ENCODE peak calls at places on chromosomes 16 and 17, in seven cellular contexts. One of them, this sample, is unnamed.

GRCh38 chr16:51508813-51509212 is 357.7 kb upstream of the SALL1 start:
- DNase-seq in kidney: no peak
- DNase-seq in cerebellar nuclear complex: no peak
- DNase-seq in T-helper 2 cell: no peak
- DNase-seq in SW 1271: no peak
- DNase-seq in NCI-H460: no peak
- DNase-seq in T-cell: no peak
- DNase-seq in this sample: no peak

GRCh38 chr16:26598061-26598460 is 468.7 kb upstream of the C16orf82 start:
- DNase-seq in T-cell: peak
- DNase-seq in cerebellar nuclear complex: no peak
- DNase-seq in NCI-H460: no peak
- DNase-seq in SW 1271: no peak
- DNase-seq in T-helper 2 cell: peak
- DNase-seq in kidney: no peak
- DNase-seq in this sample: no peak

GRCh38 chr17:9837551-9838471 is 12.1 kb downstream of the GLP2R start:
- DNase-seq in NCI-H460: peak
- DNase-seq in SW 1271: no peak
- DNase-seq in cerebellar nuclear complex: no peak
- DNase-seq in T-cell: no peak
- DNase-seq in T-helper 2 cell: no peak
- DNase-seq in kidney: no peak
- DNase-seq in this sample: peak

GRCh38 chr16:17749706-17750105 is 278.9 kb upstream of the XYLT1 start:
- DNase-seq in SW 1271: no peak
- DNase-seq in T-cell: no peak
- DNase-seq in NCI-H460: no peak
- DNase-seq in kidney: no peak
- DNase-seq in T-helper 2 cell: no peak
- DNase-seq in cerebellar nuclear complex: no peak
- DNase-seq in this sample: no peak

GRCh38 chr17:4696432-4696796 is 7.5 kb downstream of the PELP1 start:
- DNase-seq in SW 1271: peak
- DNase-seq in cerebellar nuclear complex: no peak
- DNase-seq in T-cell: no peak
- DNase-seq in T-helper 2 cell: no peak
- DNase-seq in kidney: no peak
- DNase-seq in NCI-H460: no peak
- DNase-seq in this sample: no peak

GRCh38 chr16:55559233-55559632 is 7.3 kb upstream of the CAPNS2 start:
- DNase-seq in kidney: no peak
- DNase-seq in NCI-H460: no peak
- DNase-seq in T-helper 2 cell: no peak
- DNase-seq in cerebellar nuclear complex: no peak
- DNase-seq in SW 1271: no peak
- DNase-seq in T-cell: no peak
- DNase-seq in this sample: no peak

GRCh38 chr16:72073831-72074230 is 10.8 kb downstream of the HPR start:
- DNase-seq in T-cell: no peak
- DNase-seq in SW 1271: no peak
- DNase-seq in T-helper 2 cell: no peak
- DNase-seq in kidney: no peak
- DNase-seq in cerebellar nuclear complex: no peak
- DNase-seq in NCI-H460: no peak
- DNase-seq in this sample: no peak

GRCh38 chr17:82489117-82489516 is 30.4 kb upstream of the FOXK2 start:
- DNase-seq in T-helper 2 cell: no peak
- DNase-seq in NCI-H460: no peak
- DNase-seq in T-cell: no peak
- DNase-seq in kidney: no peak
- DNase-seq in cerebellar nuclear complex: no peak
- DNase-seq in SW 1271: no peak
- DNase-seq in this sample: no peak

GRCh38 chr17:45906927-45907622 is 12.7 kb downstream of the MAPT start:
- DNase-seq in NCI-H460: no peak
- DNase-seq in kidney: no peak
- DNase-seq in SW 1271: no peak
- DNase-seq in cerebellar nuclear complex: no peak
- DNase-seq in T-helper 2 cell: no peak
- DNase-seq in T-cell: no peak
- DNase-seq in this sample: no peak

GRCh38 chr17:33977729-33978514 is 277.2 kb upstream of the CCL2 start:
- DNase-seq in T-cell: no peak
- DNase-seq in T-helper 2 cell: no peak
- DNase-seq in kidney: no peak
- DNase-seq in SW 1271: no peak
- DNase-seq in NCI-H460: no peak
- DNase-seq in cerebellar nuclear complex: no peak
- DNase-seq in this sample: no peak

GRCh38 chr16:80176114-80176513 is 364.7 kb upstream of the DYNLRB2 start:
- DNase-seq in T-cell: no peak
- DNase-seq in kidney: no peak
- DNase-seq in NCI-H460: no peak
- DNase-seq in cerebellar nuclear complex: no peak
- DNase-seq in SW 1271: no peak
- DNase-seq in T-helper 2 cell: no peak
- DNase-seq in this sample: no peak

GRCh38 chr17:41530062-41531048 is 2.2 kb upstream of the KRT19 start:
- DNase-seq in NCI-H460: peak
- DNase-seq in SW 1271: peak
- DNase-seq in T-helper 2 cell: no peak
- DNase-seq in kidney: peak
- DNase-seq in cerebellar nuclear complex: no peak
- DNase-seq in T-cell: no peak
- DNase-seq in this sample: no peak

GRCh38 chr17:35666070-35666469 is 65.4 kb upstream of the RASL10B start:
- DNase-seq in cerebellar nuclear complex: no peak
- DNase-seq in NCI-H460: no peak
- DNase-seq in T-helper 2 cell: no peak
- DNase-seq in SW 1271: no peak
- DNase-seq in kidney: no peak
- DNase-seq in T-cell: no peak
- DNase-seq in this sample: no peak

GRCh38 chr17:31524926-31525800 is 133.7 kb downstream of the RAB11FIP4 start:
- DNase-seq in cerebellar nuclear complex: peak
- DNase-seq in T-helper 2 cell: peak
- DNase-seq in T-cell: peak
- DNase-seq in kidney: peak
- DNase-seq in SW 1271: peak
- DNase-seq in NCI-H460: peak
- DNase-seq in this sample: peak

GRCh38 chr16:11605564-11605886 is 18.8 kb upstream of the LITAF start:
- DNase-seq in NCI-H460: no peak
- DNase-seq in kidney: no peak
- DNase-seq in T-cell: no peak
- DNase-seq in SW 1271: no peak
- DNase-seq in cerebellar nuclear complex: no peak
- DNase-seq in T-helper 2 cell: no peak
- DNase-seq in this sample: no peak

GRCh38 chr16:74984194-74984669 is 691 bp downstream of the WDR59 start:
- DNase-seq in kidney: no peak
- DNase-seq in T-helper 2 cell: no peak
- DNase-seq in SW 1271: no peak
- DNase-seq in cerebellar nuclear complex: no peak
- DNase-seq in T-cell: peak
- DNase-seq in NCI-H460: no peak
- DNase-seq in this sample: no peak

This sample was measured in epithelial cell of prostate.